ENCODE peak calls at places on chromosomes 7 and 10, in five cellular contexts. E is naive thymus-derived CD4-positive, alpha-beta T cell; I is left lung; Y is left ventricle myocardium inferior; U is heart right ventricle. A is an unnamed sample.

GRCh38 chr7:37683263-37684120 is at the start of gene GPR141:
- DNase-seq in Y (no peak), I (no peak), U (no peak), E (no peak), A (no peak)

GRCh38 chr10:57898231-57898630 is 369.5 kb downstream of the IPMK start:
- DNase-seq in Y (no peak), I (no peak), E (no peak), U (no peak), A (no peak)

GRCh38 chr7:18317956-18318355 is 177.6 kb upstream of the HDAC9 start:
- DNase-seq in U (no peak), I (no peak), E (no peak), Y (no peak), A (no peak)

GRCh38 chr10:30840386-30841074 is 191.1 kb downstream of the ZNF438 start:
- DNase-seq in U (no peak), E (no peak), I (no peak), Y (no peak), A (no peak)

GRCh38 chr10:100977436-100977835 is 8.1 kb downstream of the SEMA4G start:
- DNase-seq in U (no peak), I (no peak), Y (no peak), E (no peak), A (no peak)

GRCh38 chr7:78850093-78850740 is 603.2 kb downstream of the MAGI2 start:
- DNase-seq in I (no peak), Y (no peak), U (no peak), E (no peak), A (no peak)

GRCh38 chr10:94358480-94358879 is 4.3 kb downstream of the NOC3L start:
- DNase-seq in Y (no peak), E (no peak), I (no peak), U (no peak), A (no peak)

GRCh38 chr10:6322805-6323204 is 120.1 kb downstream of the PFKFB3 start:
- DNase-seq in E (no peak), Y (no peak), U (no peak), I (no peak), A (no peak)

GRCh38 chr7:55546826-55547225 is 25.5 kb downstream of the VOPP1 start:
- DNase-seq in E (no peak), U (peak; percentile 63), I (peak; percentile 75), Y (peak; percentile 71), A (peak; percentile 66)

GRCh38 chr10:14673189-14673947 is 101.3 kb downstream of the FAM107B start:
- DNase-seq in I (no peak), U (no peak), E (no peak), Y (no peak), A (no peak)

GRCh38 chr10:99560277-99561126 is 27.8 kb downstream of the NKX2-3 start:
- DNase-seq in E (peak; percentile 13), Y (no peak), I (no peak), U (no peak), A (no peak)

GRCh38 chr7:41956276-41956675 is 253.4 kb upstream of the INHBA start:
- DNase-seq in E (no peak), I (no peak), U (no peak), Y (no peak), A (no peak)

GRCh38 chr10:123140164-123140982 is 4.6 kb downstream of the HMX3 start:
- DNase-seq in E (no peak), I (no peak), Y (no peak), U (no peak), A (no peak)

GRCh38 chr7:106083717-106084116 is 28.4 kb downstream of the SYPL1 start:
- DNase-seq in U (no peak), Y (no peak), E (no peak), I (no peak), A (no peak)

GRCh38 chr7:35736725-35737124 is 41.8 kb upstream of the HERPUD2 start:
- DNase-seq in E (no peak), I (no peak), Y (no peak), U (no peak), A (no peak)

GRCh38 chr10:44965651-44966097 is 6.1 kb downstream of the RASSF4 start:
- DNase-seq in Y (no peak), E (no peak), I (no peak), U (no peak), A (no peak)

GRCh38 chr7:155266440-155266839 is 31.2 kb upstream of the INSIG1 start:
- DNase-seq in U (no peak), E (no peak), I (no peak), Y (no peak), A (no peak)

GRCh38 chr7:27686315-27686714 is 23.6 kb upstream of the HIBADH start:
- DNase-seq in Y (no peak), I (no peak), E (no peak), U (no peak), A (no peak)

GRCh38 chr7:21305455-21306235 is 122.2 kb upstream of the SP4 start:
- DNase-seq in Y (no peak), I (no peak), E (no peak), U (no peak), A (no peak)

GRCh38 chr7:33854178-33854577 is 51.2 kb upstream of the BMPER start:
- DNase-seq in E (no peak), Y (no peak), I (no peak), U (no peak), A (no peak)

GRCh38 chr10:110354322-110354766 is 49.6 kb upstream of the SMNDC1 start:
- DNase-seq in I (peak; percentile 70), U (peak; percentile 64), E (peak; percentile 50), Y (peak; percentile 74), A (peak; percentile 83)

DNA sequence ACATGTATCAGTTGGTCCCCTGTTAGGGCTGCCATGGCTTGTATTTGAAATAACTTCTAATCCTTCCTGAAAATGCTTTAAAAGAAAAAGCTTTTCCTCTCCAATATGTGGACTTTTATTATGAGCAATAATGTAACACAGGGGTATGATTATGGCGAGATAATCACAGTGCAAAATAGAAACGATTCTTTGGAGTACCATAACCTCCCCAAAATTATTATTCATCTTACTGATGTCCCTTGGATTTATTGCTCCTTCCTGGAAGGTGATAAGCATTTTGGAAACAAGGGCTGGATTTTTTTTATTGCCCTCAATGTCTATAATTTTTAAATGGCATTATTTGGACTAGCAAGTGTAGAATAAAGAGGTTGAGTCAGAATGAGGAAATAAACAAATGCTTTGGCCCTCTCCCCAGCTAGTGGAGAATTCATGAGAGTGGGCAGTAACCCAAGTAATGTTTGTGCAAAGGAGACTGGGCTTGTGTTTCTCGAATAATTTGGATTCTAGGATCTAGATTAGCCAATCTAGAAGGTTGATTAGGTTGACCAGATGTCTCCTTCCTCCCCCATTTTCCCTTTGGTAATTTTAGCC is 403.9 kb upstream of the CELF2 start:
- DNase-seq in E (no peak), I (no peak), U (no peak), Y (no peak), A (no peak)
- H3K9me3 ChIP-seq in E (no peaks in the 10 kb centered on the region), I (no peaks in the 10 kb centered on the region), U (no peaks in the 10 kb centered on the region), Y (no peaks in the 10 kb centered on the region), A (no peaks in the 10 kb centered on the region)

DNA sequence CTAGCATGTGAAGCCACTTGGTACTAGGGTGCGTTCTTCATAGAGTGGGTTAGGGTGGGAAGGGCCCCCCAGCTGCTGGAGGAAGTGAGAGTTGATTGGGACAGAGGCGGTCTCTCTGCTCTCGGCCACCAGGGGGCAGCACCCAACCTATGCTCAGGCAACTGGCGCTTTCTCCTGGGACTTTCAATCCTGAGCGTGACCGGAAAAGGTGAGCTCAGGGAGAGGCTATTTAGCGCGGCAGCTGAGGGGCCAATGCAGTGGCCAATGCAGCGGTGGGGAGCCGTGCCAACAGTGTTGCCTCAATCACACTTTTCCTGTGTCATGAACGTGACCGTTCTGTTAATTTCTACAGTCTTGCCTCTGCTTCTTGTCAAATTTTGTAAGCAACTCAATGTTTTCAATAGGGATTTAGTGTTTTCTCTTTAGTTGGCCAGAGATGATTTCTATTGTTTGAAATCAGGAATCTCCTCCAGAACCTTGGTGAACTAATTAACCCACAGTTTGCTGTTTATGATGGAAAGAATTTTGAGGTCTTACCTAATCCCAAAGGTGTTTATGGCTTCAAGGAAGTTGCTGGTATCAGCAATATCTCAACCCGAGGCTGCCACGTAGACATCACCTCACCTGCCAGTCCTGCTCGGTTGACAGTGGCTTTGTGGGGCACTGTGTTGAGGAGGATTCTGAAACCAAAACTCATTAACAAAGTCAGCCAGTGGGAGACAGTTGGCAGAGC is 67.9 kb upstream of the PDZD8 start:
- DNase-seq in I (peak; percentile 77), U (peak; percentile 74), Y (peak; percentile 72), E (peak; percentile 9), A (peak; percentile 86)
- H3K4me3 ChIP-seq in I (no peak overlapping the region), U (no peak overlapping the region), Y (peak overlapping the region; percentile 30), E (no peak overlapping the region), A (peak overlapping the region; percentile 30)

GRCh38 chr10:86801995-86802394 is 45.6 kb downstream of the BMPR1A start:
- DNase-seq in I (no peak), U (no peak), E (no peak), Y (no peak), A (no peak)
- H3K4me1 ChIP-seq in I (peaks cover 3% of the 10 kb centered on the region), U (peaks cover 17% of the 10 kb centered on the region), E (no peaks in the 10 kb centered on the region), Y (peaks cover 60% of the 10 kb centered on the region), A (peaks cover 11% of the 10 kb centered on the region)

GRCh38 chr7:158239290-158239981 is 348.2 kb downstream of the PTPRN2 start:
- DNase-seq in Y (no peak), I (no peak), U (no peak), E (no peak), A (no peak)

GRCh38 chr7:158236400-158236799 is 351.2 kb downstream of the PTPRN2 start:
- DNase-seq in I (no peak), E (no peak), Y (no peak), U (no peak), A (no peak)

GRCh38 chr7:158238616-158239289 is 348.9 kb downstream of the PTPRN2 start:
- DNase-seq in Y (no peak), E (no peak), U (no peak), I (no peak), A (no peak)

GRCh38 chr7:158237672-158238335 is 349.8 kb downstream of the PTPRN2 start:
- DNase-seq in E (no peak), U (no peak), Y (no peak), I (no peak), A (no peak)

GRCh38 chr7:158235862-158236261 is 351.8 kb downstream of the PTPRN2 start:
- DNase-seq in I (no peak), E (no peak), Y (no peak), U (no peak), A (no peak)
- H3K9me3 ChIP-seq in I (no peaks in the 10 kb centered on the region), E (no peaks in the 10 kb centered on the region), Y (peaks cover 36% of the 10 kb centered on the region), U (no peaks in the 10 kb centered on the region), A (no peaks in the 10 kb centered on the region)